ENCODE peak calls at places on chromosomes 16 and 17, in ten cellular contexts. I, A, Y, Z, X, H, N, M, F and D are unnamed samples.

GRCh38 chr17:76547183-76547641 is 7.4 kb downstream of the PRCD start:
- DNase-seq in M (no peak), I (peak; percentile 70), Y (peak; percentile 73), F (peak; percentile 52), H (no peak), A (peak; percentile 71), N (peak; percentile 45), Z (no peak), X (no peak), D (peak; percentile 74)

GRCh38 chr17:81813861-81814683 is 10.1 kb downstream of the GCGR start:
- DNase-seq in H (no peak), Z (no peak), Y (no peak), I (no peak), X (no peak), F (no peak), A (no peak), N (no peak), M (no peak), D (no peak)

GRCh38 chr17:38605230-38605851 is 411 bp downstream of the SRCIN1 start:
- DNase-seq in Z (no peak), I (no peak), X (no peak), N (no peak), M (no peak), A (no peak), H (no peak), F (no peak), Y (no peak), D (no peak)

GRCh38 chr17:73604476-73604875 is 39.8 kb downstream of the SDK2 start:
- DNase-seq in X (no peak), I (no peak), Y (no peak), N (no peak), F (no peak), Z (no peak), M (no peak), A (no peak), H (no peak), D (no peak)

GRCh38 chr17:27834571-27834970 is 34.2 kb upstream of the NOS2 start:
- DNase-seq in F (no peak), Z (no peak), A (no peak), N (no peak), H (no peak), I (no peak), M (no peak), X (no peak), Y (no peak), D (no peak)

GRCh38 chr17:13031718-13032350 is 14.0 kb upstream of the ELAC2 start:
- DNase-seq in Z (no peak), Y (peak; percentile 25), N (peak; percentile 1), H (no peak), I (peak; percentile 38), A (no peak), M (no peak), X (peak; percentile 49), F (peak; percentile 16), D (peak; percentile 10)

GRCh38 chr17:65472602-65473001 is 88.8 kb downstream of the AXIN2 start:
- DNase-seq in F (no peak), X (no peak), A (no peak), Z (no peak), N (no peak), H (no peak), M (no peak), I (no peak), Y (no peak), D (no peak)

GRCh38 chr17:45770632-45771472 is 13.3 kb upstream of the CRHR1 start:
- DNase-seq in H (no peak), M (no peak), I (no peak), Z (no peak), F (no peak), Y (no peak), X (no peak), A (no peak), N (no peak), D (no peak)

GRCh38 chr17:43591750-43592562 is 45.8 kb upstream of the ETV4 start:
- DNase-seq in A (no peak), N (no peak), Y (no peak), Z (no peak), M (no peak), X (peak; percentile 80), I (no peak), F (no peak), H (no peak), D (no peak)

GRCh38 chr16:84640145-84640544 is 8.2 kb upstream of the KLHL36 start:
- DNase-seq in I (no peak), Y (no peak), X (no peak), F (no peak), N (no peak), H (no peak), A (no peak), M (no peak), Z (no peak), D (no peak)

GRCh38 chr17:83064021-83064731 is 15.2 kb upstream of the METRNL start:
- DNase-seq in I (no peak), Y (no peak), F (no peak), N (no peak), A (no peak), M (no peak), X (no peak), Z (no peak), H (no peak), D (no peak)

GRCh38 chr17:73566905-73567782 is 77.1 kb downstream of the SDK2 start:
- DNase-seq in F (no peak), Z (peak; percentile 86), X (no peak), N (no peak), Y (no peak), A (no peak), M (no peak), H (no peak), I (no peak), D (no peak)

GRCh38 chr16:5977329-5977728 is 879.7 kb upstream of the EEF2KMT start:
- DNase-seq in M (no peak), Z (no peak), N (no peak), H (no peak), I (no peak), X (no peak), Y (no peak), F (no peak), A (no peak), D (no peak)

GRCh38 chr16:20901441-20902112 is 1.0 kb downstream of the LYRM1 start:
- DNase-seq in I (peak; percentile 30), Y (peak; percentile 83), X (peak; percentile 60), F (peak; percentile 8), Z (no peak), A (peak; percentile 15), N (no peak), M (no peak), H (no peak), D (peak; percentile 55)

GRCh38 chr17:72558971-72559476 is 438.2 kb downstream of the SOX9 start:
- DNase-seq in Z (no peak), I (no peak), X (no peak), H (no peak), F (no peak), Y (no peak), A (no peak), M (no peak), N (no peak), D (no peak)

GRCh38 chr17:79800325-79801155 is 3.7 kb upstream of the CBX8 start:
- DNase-seq in X (no peak), H (no peak), M (no peak), A (no peak), I (no peak), N (no peak), Z (no peak), Y (peak; percentile 66), F (no peak), D (no peak)

GRCh38 chr17:2064980-2065785 is 10.3 kb downstream of the HIC1 start:
- DNase-seq in Z (no peak), X (no peak), M (no peak), N (no peak), A (no peak), H (no peak), Y (no peak), F (no peak), I (no peak), D (no peak)

GRCh38 chr16:57764341-57765159 is 29.0 kb downstream of the KATNB1 start:
- DNase-seq in X (peak; percentile 92), H (no peak), Y (peak; percentile 56), F (no peak), N (peak; percentile 58), A (no peak), I (peak; percentile 41), M (no peak), Z (peak; percentile 74), D (peak; percentile 46)